ENCODE peak calls at places on chromosomes 5 and 9, in nine cellular contexts. One of them, this sample, is unnamed.

GRCh38 chr5:170701321-170701720 is 82.2 kb upstream of the GABRP start:
- DNase-seq in AG04450: no peak
- DNase-seq in dorsolateral prefrontal cortex: no peak
- DNase-seq in brain microvascular endothelial cell: no peak
- DNase-seq in left ventricle myocardium inferior: no peak
- DNase-seq in GM12864: no peak
- DNase-seq in heart left ventricle: no peak
- DNase-seq in H1: no peak
- DNase-seq in cardiac fibroblast: no peak
- DNase-seq in this sample: no peak

GRCh38 chr9:136220017-136220729 is 15.2 kb upstream of the LHX3 start:
- DNase-seq in AG04450: no peak
- DNase-seq in dorsolateral prefrontal cortex: no peak
- DNase-seq in brain microvascular endothelial cell: peak; percentile 66
- DNase-seq in left ventricle myocardium inferior: no peak
- DNase-seq in GM12864: no peak
- DNase-seq in heart left ventricle: no peak
- DNase-seq in H1: no peak
- DNase-seq in cardiac fibroblast: peak; percentile 54
- DNase-seq in this sample: no peak

GRCh38 chr5:96316017-96316416 is 117.0 kb downstream of the PCSK1 start:
- DNase-seq in AG04450: no peak
- DNase-seq in dorsolateral prefrontal cortex: no peak
- DNase-seq in brain microvascular endothelial cell: no peak
- DNase-seq in left ventricle myocardium inferior: no peak
- DNase-seq in GM12864: no peak
- DNase-seq in heart left ventricle: no peak
- DNase-seq in H1: no peak
- DNase-seq in cardiac fibroblast: no peak
- DNase-seq in this sample: no peak

GRCh38 chr9:92759446-92759845 is 5.2 kb downstream of the BICD2 start:
- DNase-seq in AG04450: no peak
- DNase-seq in dorsolateral prefrontal cortex: no peak
- DNase-seq in brain microvascular endothelial cell: no peak
- DNase-seq in left ventricle myocardium inferior: no peak
- DNase-seq in GM12864: no peak
- DNase-seq in heart left ventricle: no peak
- DNase-seq in H1: no peak
- DNase-seq in cardiac fibroblast: no peak
- DNase-seq in this sample: no peak

GRCh38 chr5:151093476-151093889 is 12.6 kb upstream of the TNIP1 start:
- DNase-seq in AG04450: no peak
- DNase-seq in dorsolateral prefrontal cortex: no peak
- DNase-seq in brain microvascular endothelial cell: peak; percentile 90
- DNase-seq in left ventricle myocardium inferior: no peak
- DNase-seq in GM12864: no peak
- DNase-seq in heart left ventricle: no peak
- DNase-seq in H1: no peak
- DNase-seq in cardiac fibroblast: peak; percentile 99
- DNase-seq in this sample: peak; percentile 96

GRCh38 chr5:173187054-173187743 is 42.9 kb downstream of the BNIP1 start:
- DNase-seq in AG04450: no peak
- DNase-seq in dorsolateral prefrontal cortex: no peak
- DNase-seq in brain microvascular endothelial cell: no peak
- DNase-seq in left ventricle myocardium inferior: no peak
- DNase-seq in GM12864: no peak
- DNase-seq in heart left ventricle: no peak
- DNase-seq in H1: peak; percentile 19
- DNase-seq in cardiac fibroblast: no peak
- DNase-seq in this sample: no peak

GRCh38 chr9:131276107-131276888 is at the start of gene FAM78A:
- DNase-seq in AG04450: no peak
- DNase-seq in dorsolateral prefrontal cortex: peak; percentile 17
- DNase-seq in brain microvascular endothelial cell: no peak
- DNase-seq in left ventricle myocardium inferior: peak; percentile 72
- DNase-seq in GM12864: no peak
- DNase-seq in heart left ventricle: peak; percentile 66
- DNase-seq in H1: no peak
- DNase-seq in cardiac fibroblast: peak; percentile 19
- DNase-seq in this sample: peak; percentile 21

GRCh38 chr9:109471475-109471874 is 26.6 kb downstream of the PTPN3 start:
- DNase-seq in AG04450: no peak
- DNase-seq in dorsolateral prefrontal cortex: no peak
- DNase-seq in brain microvascular endothelial cell: no peak
- DNase-seq in left ventricle myocardium inferior: no peak
- DNase-seq in GM12864: no peak
- DNase-seq in heart left ventricle: no peak
- DNase-seq in H1: no peak
- DNase-seq in cardiac fibroblast: no peak
- DNase-seq in this sample: no peak

GRCh38 chr9:136860933-136861873 is 4.9 kb downstream of the EDF1 start:
- DNase-seq in AG04450: no peak
- DNase-seq in dorsolateral prefrontal cortex: no peak
- DNase-seq in brain microvascular endothelial cell: no peak
- DNase-seq in left ventricle myocardium inferior: peak; percentile 8
- DNase-seq in GM12864: no peak
- DNase-seq in heart left ventricle: peak; percentile 5
- DNase-seq in H1: no peak
- DNase-seq in cardiac fibroblast: no peak
- DNase-seq in this sample: no peak

GRCh38 chr5:156529902-156530301 is 202.9 kb downstream of the SGCD start:
- DNase-seq in AG04450: no peak
- DNase-seq in dorsolateral prefrontal cortex: no peak
- DNase-seq in brain microvascular endothelial cell: no peak
- DNase-seq in left ventricle myocardium inferior: no peak
- DNase-seq in GM12864: no peak
- DNase-seq in heart left ventricle: no peak
- DNase-seq in H1: no peak
- DNase-seq in cardiac fibroblast: no peak
- DNase-seq in this sample: peak; percentile 33

GRCh38 chr5:112787261-112787660 is 49.6 kb downstream of the APC start:
- DNase-seq in AG04450: no peak
- DNase-seq in dorsolateral prefrontal cortex: no peak
- DNase-seq in brain microvascular endothelial cell: no peak
- DNase-seq in left ventricle myocardium inferior: no peak
- DNase-seq in GM12864: no peak
- DNase-seq in heart left ventricle: no peak
- DNase-seq in H1: no peak
- DNase-seq in cardiac fibroblast: peak; percentile 42
- DNase-seq in this sample: peak; percentile 28

GRCh38 chr5:153352685-153353219 is 137.7 kb upstream of the GRIA1 start:
- DNase-seq in AG04450: no peak
- DNase-seq in dorsolateral prefrontal cortex: no peak
- DNase-seq in brain microvascular endothelial cell: no peak
- DNase-seq in left ventricle myocardium inferior: no peak
- DNase-seq in GM12864: no peak
- DNase-seq in heart left ventricle: no peak
- DNase-seq in H1: no peak
- DNase-seq in cardiac fibroblast: no peak
- DNase-seq in this sample: no peak

GRCh38 chr5:3339798-3340115 is 255.9 kb upstream of the IRX1 start:
- DNase-seq in AG04450: no peak
- DNase-seq in dorsolateral prefrontal cortex: no peak
- DNase-seq in brain microvascular endothelial cell: no peak
- DNase-seq in left ventricle myocardium inferior: no peak
- DNase-seq in GM12864: no peak
- DNase-seq in heart left ventricle: no peak
- DNase-seq in H1: no peak
- DNase-seq in cardiac fibroblast: no peak
- DNase-seq in this sample: no peak

GRCh38 chr5:13217636-13218035 is 726.9 kb downstream of the DNAH5 start:
- DNase-seq in AG04450: no peak
- DNase-seq in dorsolateral prefrontal cortex: no peak
- DNase-seq in brain microvascular endothelial cell: no peak
- DNase-seq in left ventricle myocardium inferior: no peak
- DNase-seq in GM12864: no peak
- DNase-seq in heart left ventricle: no peak
- DNase-seq in H1: no peak
- DNase-seq in cardiac fibroblast: peak; percentile 1
- DNase-seq in this sample: no peak

GRCh38 chr5:8628521-8628920 is 759.6 kb downstream of the MTRR start:
- DNase-seq in AG04450: no peak
- DNase-seq in dorsolateral prefrontal cortex: no peak
- DNase-seq in brain microvascular endothelial cell: no peak
- DNase-seq in left ventricle myocardium inferior: no peak
- DNase-seq in GM12864: no peak
- DNase-seq in heart left ventricle: no peak
- DNase-seq in H1: no peak
- DNase-seq in cardiac fibroblast: no peak
- DNase-seq in this sample: no peak

GRCh38 chr5:14712131-14712530 is 47.6 kb downstream of the OTULIN start:
- DNase-seq in AG04450: no peak
- DNase-seq in dorsolateral prefrontal cortex: no peak
- DNase-seq in brain microvascular endothelial cell: no peak
- DNase-seq in left ventricle myocardium inferior: no peak
- DNase-seq in GM12864: no peak
- DNase-seq in heart left ventricle: no peak
- DNase-seq in H1: no peak
- DNase-seq in cardiac fibroblast: no peak
- DNase-seq in this sample: no peak

GRCh38 chr9:130662099-130662926 is 2.1 kb upstream of the PRDM12 start:
- DNase-seq in AG04450: no peak
- DNase-seq in dorsolateral prefrontal cortex: no peak
- DNase-seq in brain microvascular endothelial cell: no peak
- DNase-seq in left ventricle myocardium inferior: no peak
- DNase-seq in GM12864: no peak
- DNase-seq in heart left ventricle: no peak
- DNase-seq in H1: no peak
- DNase-seq in cardiac fibroblast: no peak
- DNase-seq in this sample: no peak

GRCh38 chr9:83299556-83299955 is 236.6 kb upstream of the RASEF start:
- DNase-seq in AG04450: no peak
- DNase-seq in dorsolateral prefrontal cortex: no peak
- DNase-seq in brain microvascular endothelial cell: peak; percentile 53
- DNase-seq in left ventricle myocardium inferior: no peak
- DNase-seq in GM12864: no peak
- DNase-seq in heart left ventricle: no peak
- DNase-seq in H1: no peak
- DNase-seq in cardiac fibroblast: peak; percentile 86
- DNase-seq in this sample: peak; percentile 90

DNA sequence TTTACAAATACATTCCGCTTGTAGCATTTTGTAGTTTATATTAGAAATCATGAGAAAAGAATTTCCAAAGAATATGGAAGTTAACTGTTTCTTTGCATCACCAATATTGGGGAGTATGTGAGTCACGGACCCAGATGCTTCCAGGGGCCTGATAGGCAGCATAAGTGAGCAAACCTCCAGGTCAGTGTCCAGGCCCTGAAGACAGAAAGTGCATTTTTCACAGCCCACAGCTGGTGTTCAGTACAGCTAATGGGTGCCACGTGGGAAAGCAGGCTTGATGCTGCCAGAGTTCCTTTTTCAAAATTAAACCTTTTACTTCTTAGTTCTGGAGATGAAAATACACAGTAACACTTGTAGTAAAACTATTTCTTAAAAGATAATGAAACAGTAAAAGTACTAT is 454.4 kb upstream of the ACTBL2 start:
- DNase-seq in AG04450: peak; percentile 16
- DNase-seq in dorsolateral prefrontal cortex: no peak
- DNase-seq in brain microvascular endothelial cell: peak; percentile 18
- DNase-seq in left ventricle myocardium inferior: no peak
- DNase-seq in GM12864: no peak
- DNase-seq in heart left ventricle: no peak
- DNase-seq in H1: no peak
- DNase-seq in cardiac fibroblast: peak; percentile 6
- DNase-seq in this sample: peak; percentile 59
- TF ChIP-seq CTCF in AG04450: no peak
- TF ChIP-seq CTCF in dorsolateral prefrontal cortex: no peak
- TF ChIP-seq CTCF in brain microvascular endothelial cell: no peak
- TF ChIP-seq CTCF in left ventricle myocardium inferior: no peak
- TF ChIP-seq CTCF in GM12864: no peak
- TF ChIP-seq CTCF in heart left ventricle: no peak
- TF ChIP-seq CTCF in H1: no peak
- TF ChIP-seq CTCF in cardiac fibroblast: no peak
- TF ChIP-seq CTCF in this sample: no peak

GRCh38 chr9:95552241-95552640 is 35.5 kb upstream of the PTCH1 start:
- DNase-seq in AG04450: no peak
- DNase-seq in dorsolateral prefrontal cortex: no peak
- DNase-seq in brain microvascular endothelial cell: no peak
- DNase-seq in left ventricle myocardium inferior: no peak
- DNase-seq in GM12864: no peak
- DNase-seq in heart left ventricle: no peak
- DNase-seq in H1: no peak
- DNase-seq in cardiac fibroblast: no peak
- DNase-seq in this sample: no peak
- H3K4me3 ChIP-seq in AG04450: no peak overlapping the region
- H3K4me3 ChIP-seq in dorsolateral prefrontal cortex: no peak overlapping the region
- H3K4me3 ChIP-seq in brain microvascular endothelial cell: no peak overlapping the region
- H3K4me3 ChIP-seq in left ventricle myocardium inferior: no peak overlapping the region
- H3K4me3 ChIP-seq in GM12864: no peak overlapping the region
- H3K4me3 ChIP-seq in heart left ventricle: no peak overlapping the region
- H3K4me3 ChIP-seq in H1: peak overlapping the region; percentile 45
- H3K4me3 ChIP-seq in cardiac fibroblast: no peak overlapping the region
- H3K4me3 ChIP-seq in this sample: no peak overlapping the region

GRCh38 chr5:103505581-103506305 is 56.8 kb downstream of the NUDT12 start:
- DNase-seq in AG04450: peak; percentile 32
- DNase-seq in dorsolateral prefrontal cortex: no peak
- DNase-seq in brain microvascular endothelial cell: peak; percentile 66
- DNase-seq in left ventricle myocardium inferior: no peak
- DNase-seq in GM12864: no peak
- DNase-seq in heart left ventricle: no peak
- DNase-seq in H1: no peak
- DNase-seq in cardiac fibroblast: peak; percentile 95
- DNase-seq in this sample: peak; percentile 73
- TF ChIP-seq CTCF in AG04450: no peak
- TF ChIP-seq CTCF in dorsolateral prefrontal cortex: no peak
- TF ChIP-seq CTCF in brain microvascular endothelial cell: no peak
- TF ChIP-seq CTCF in left ventricle myocardium inferior: no peak
- TF ChIP-seq CTCF in GM12864: no peak
- TF ChIP-seq CTCF in heart left ventricle: no peak
- TF ChIP-seq CTCF in H1: no peak
- TF ChIP-seq CTCF in cardiac fibroblast: no peak
- TF ChIP-seq CTCF in this sample: no peak

GRCh38 chr9:129078691-129079503 is 2.0 kb upstream of the DOLPP1 start:
- DNase-seq in AG04450: no peak
- DNase-seq in dorsolateral prefrontal cortex: no peak
- DNase-seq in brain microvascular endothelial cell: no peak
- DNase-seq in left ventricle myocardium inferior: no peak
- DNase-seq in GM12864: no peak
- DNase-seq in heart left ventricle: no peak
- DNase-seq in H1: no peak
- DNase-seq in cardiac fibroblast: no peak
- DNase-seq in this sample: no peak

GRCh38 chr9:129080608-129081387 is at the start of gene DOLPP1:
- DNase-seq in AG04450: peak; percentile 98
- DNase-seq in dorsolateral prefrontal cortex: peak; percentile 98
- DNase-seq in brain microvascular endothelial cell: peak; percentile 99
- DNase-seq in left ventricle myocardium inferior: peak; percentile 99
- DNase-seq in GM12864: peak; percentile 94
- DNase-seq in heart left ventricle: peak; percentile 99
- DNase-seq in H1: peak; percentile 97
- DNase-seq in cardiac fibroblast: peak; percentile 99
- DNase-seq in this sample: peak; percentile 100

GRCh38 chr9:129080312-129080607 is 651 bp upstream of the DOLPP1 start:
- DNase-seq in AG04450: no peak
- DNase-seq in dorsolateral prefrontal cortex: no peak
- DNase-seq in brain microvascular endothelial cell: no peak
- DNase-seq in left ventricle myocardium inferior: no peak
- DNase-seq in GM12864: no peak
- DNase-seq in heart left ventricle: no peak
- DNase-seq in H1: no peak
- DNase-seq in cardiac fibroblast: no peak
- DNase-seq in this sample: no peak

GRCh38 chr9:129081388-129081889 is 528 bp downstream of the DOLPP1 start:
- DNase-seq in AG04450: no peak
- DNase-seq in dorsolateral prefrontal cortex: peak; percentile 7
- DNase-seq in brain microvascular endothelial cell: no peak
- DNase-seq in left ventricle myocardium inferior: no peak
- DNase-seq in GM12864: no peak
- DNase-seq in heart left ventricle: no peak
- DNase-seq in H1: no peak
- DNase-seq in cardiac fibroblast: no peak
- DNase-seq in this sample: peak; percentile 91

GRCh38 chr9:129079829-129080228 is 1.1 kb upstream of the DOLPP1 start:
- DNase-seq in AG04450: no peak
- DNase-seq in dorsolateral prefrontal cortex: no peak
- DNase-seq in brain microvascular endothelial cell: no peak
- DNase-seq in left ventricle myocardium inferior: no peak
- DNase-seq in GM12864: no peak
- DNase-seq in heart left ventricle: no peak
- DNase-seq in H1: no peak
- DNase-seq in cardiac fibroblast: no peak
- DNase-seq in this sample: no peak
- H3K4me3 ChIP-seq in AG04450: peak overlapping the region; percentile 86
- H3K4me3 ChIP-seq in dorsolateral prefrontal cortex: peak overlapping the region; percentile 97
- H3K4me3 ChIP-seq in brain microvascular endothelial cell: peak overlapping the region; percentile 78
- H3K4me3 ChIP-seq in left ventricle myocardium inferior: peak overlapping the region; percentile 79
- H3K4me3 ChIP-seq in GM12864: peak overlapping the region; percentile 74
- H3K4me3 ChIP-seq in heart left ventricle: peak overlapping the region; percentile 76
- H3K4me3 ChIP-seq in H1: peak overlapping the region; percentile 73
- H3K4me3 ChIP-seq in cardiac fibroblast: no peak overlapping the region
- H3K4me3 ChIP-seq in this sample: no peak overlapping the region